ENCODE peak calls at places on chromosomes 13 and 19, in seven cellular contexts. Z is amniotic epithelial cell, W is T-helper 17 cell, G is amygdala, X is MCF 10A, E is AG09319, K is mesendoderm. V is an unnamed sample.

GRCh38 chr19:808176-808741 is 11.0 kb downstream of the PTBP1 start:
- DNase-seq in E (no peak), K (no peak), W (no peak), Z (no peak), G (no peak), X (no peak), V (no peak)

GRCh38 chr19:17753976-17754375 is 2.7 kb downstream of the FCHO1 start:
- DNase-seq in Z (no peak), W (no peak), G (peak), E (no peak), X (no peak), K (no peak), V (no peak)

GRCh38 chr19:29002336-29002735 is 210.6 kb downstream of the UQCRFS1 start:
- DNase-seq in G (peak), Z (no peak), X (no peak), K (no peak), W (no peak), E (no peak), V (no peak)

GRCh38 chr13:27775943-27776342 is 16.3 kb upstream of the GSX1 start:
- DNase-seq in W (no peak), G (no peak), Z (no peak), X (no peak), E (no peak), K (no peak), V (no peak)

GRCh38 chr13:97425570-97425969 is 8.4 kb upstream of the RAP2A start:
- DNase-seq in E (no peak), X (no peak), Z (peak), G (no peak), K (no peak), W (no peak), V (no peak)

GRCh38 chr13:51396352-51396751 is 56.5 kb downstream of the INTS6 start:
- DNase-seq in K (no peak), G (no peak), W (no peak), Z (peak), X (peak), E (no peak), V (no peak)

GRCh38 chr19:37594982-37595382 is 306 bp downstream of the ZNF540 start:
- DNase-seq in E (no peak), W (peak), G (peak), Z (peak), K (no peak), X (no peak), V (peak)

GRCh38 chr19:17394891-17395415 is 957 bp upstream of the CCDC194 start:
- DNase-seq in X (peak), W (no peak), K (peak), E (no peak), G (no peak), Z (peak), V (peak)

GRCh38 chr13:73901324-73902068 is 232.7 kb downstream of the KLF12 start:
- DNase-seq in Z (no peak), W (no peak), G (no peak), E (no peak), X (no peak), K (no peak), V (no peak)

GRCh38 chr19:23949611-23950010 is 34.9 kb downstream of the ZNF726 start:
- DNase-seq in X (no peak), Z (no peak), E (no peak), W (no peak), G (no peak), K (no peak), V (no peak)

GRCh38 chr13:36154567-36155231 is 23.5 kb upstream of the DCLK1 start:
- DNase-seq in E (no peak), W (no peak), K (peak), X (no peak), G (no peak), Z (peak), V (no peak)

GRCh38 chr19:1027953-1028902 is 1.8 kb downstream of the CNN2 start:
- DNase-seq in W (peak), G (no peak), X (peak), E (peak), K (peak), Z (peak), V (peak)

GRCh38 chr13:40060318-40061007 is 405.0 kb downstream of the COG6 start:
- DNase-seq in K (no peak), W (no peak), Z (peak), X (peak), G (peak), E (no peak), V (no peak)

GRCh38 chr19:40216013-40216776 is 2.0 kb downstream of the TTC9B start:
- DNase-seq in K (no peak), E (no peak), G (no peak), X (no peak), Z (no peak), W (no peak), V (no peak)

GRCh38 chr19:49282184-49282583 is 42.8 kb downstream of the SLC6A16 start:
- DNase-seq in Z (no peak), E (no peak), G (no peak), X (no peak), K (peak), W (no peak), V (no peak)

GRCh38 chr19:58317481-58318072 is 9.2 kb upstream of the ZSCAN22 start:
- DNase-seq in K (peak), W (no peak), G (no peak), E (no peak), Z (peak), X (peak), V (no peak)

GRCh38 chr19:34734601-34735103 is 609 bp downstream of the ZNF181 start:
- DNase-seq in K (peak), Z (no peak), W (no peak), X (peak), E (no peak), G (no peak), V (no peak)

GRCh38 chr13:33353210-33353609 is 67.7 kb upstream of the STARD13 start:
- DNase-seq in E (no peak), Z (no peak), G (no peak), W (no peak), X (no peak), K (no peak), V (no peak)

GRCh38 chr19:51342631-51343569 is 961 bp upstream of the VSIG10L start:
- DNase-seq in G (no peak), E (no peak), Z (no peak), K (peak), X (no peak), W (no peak), V (no peak)

GRCh38 chr13:109211616-109212015 is 574.8 kb downstream of the IRS2 start:
- DNase-seq in K (peak), X (peak), W (no peak), G (no peak), E (no peak), Z (no peak), V (no peak)

GRCh38 chr13:85586422-85586831 is 212.8 kb downstream of the SLITRK6 start:
- DNase-seq in K (no peak), G (no peak), Z (peak), X (peak), W (no peak), E (no peak), V (no peak)

V was measured in T follicular helper cell.